ENCODE peak calls at places on chromosomes 1 and 21, in five cellular contexts. One of them, this sample, is unnamed.

GRCh38 chr21:28540514-28540913 is 452.2 kb downstream of the LTN1 start:
- DNase-seq in mesendoderm: no peak
- DNase-seq in H9: no peak
- DNase-seq in IMR-90: peak
- DNase-seq in H1: no peak
- DNase-seq in this sample: no peak

GRCh38 chr21:44010429-44010828 is 1.7 kb upstream of the TRAPPC10 start:
- DNase-seq in IMR-90: no peak
- DNase-seq in mesendoderm: peak
- DNase-seq in H1: peak
- DNase-seq in H9: peak
- DNase-seq in this sample: no peak

GRCh38 chr21:35323947-35324346 is 274.8 kb upstream of the RUNX1 start:
- DNase-seq in mesendoderm: no peak
- DNase-seq in H9: no peak
- DNase-seq in H1: no peak
- DNase-seq in IMR-90: no peak
- DNase-seq in this sample: no peak

GRCh38 chr21:27694667-27695066 is 727.8 kb upstream of the ADAMTS5 start:
- DNase-seq in IMR-90: no peak
- DNase-seq in H1: no peak
- DNase-seq in mesendoderm: peak
- DNase-seq in H9: no peak
- DNase-seq in this sample: no peak

GRCh38 chr1:201015551-201016091 is 7.9 kb downstream of the KIF21B start:
- DNase-seq in H9: no peak
- DNase-seq in IMR-90: peak
- DNase-seq in mesendoderm: peak
- DNase-seq in H1: no peak
- DNase-seq in this sample: no peak

GRCh38 chr1:56901720-56902119 is 47.1 kb downstream of the C8A start:
- DNase-seq in H9: no peak
- DNase-seq in IMR-90: peak
- DNase-seq in mesendoderm: no peak
- DNase-seq in H1: no peak
- DNase-seq in this sample: no peak

GRCh38 chr21:41631564-41632461 is 123.9 kb upstream of the TMPRSS2 start:
- DNase-seq in H9: no peak
- DNase-seq in IMR-90: no peak
- DNase-seq in H1: no peak
- DNase-seq in mesendoderm: no peak
- DNase-seq in this sample: no peak

GRCh38 chr1:208569181-208569580 is 325.0 kb upstream of the PLXNA2 start:
- DNase-seq in IMR-90: no peak
- DNase-seq in mesendoderm: no peak
- DNase-seq in H9: no peak
- DNase-seq in H1: no peak
- DNase-seq in this sample: no peak

GRCh38 chr1:75126611-75127101 is 7.5 kb upstream of the LHX8 start:
- DNase-seq in H9: no peak
- DNase-seq in mesendoderm: no peak
- DNase-seq in IMR-90: no peak
- DNase-seq in H1: no peak
- DNase-seq in this sample: no peak

GRCh38 chr1:62230724-62231123 is 36.1 kb downstream of the L1TD1 start:
- DNase-seq in H1: no peak
- DNase-seq in H9: no peak
- DNase-seq in IMR-90: peak
- DNase-seq in mesendoderm: peak
- DNase-seq in this sample: no peak

GRCh38 chr1:169086603-169087455 is 19.7 kb upstream of the ATP1B1 start:
- DNase-seq in mesendoderm: peak
- DNase-seq in H9: no peak
- DNase-seq in IMR-90: peak
- DNase-seq in H1: no peak
- DNase-seq in this sample: no peak

GRCh38 chr1:196891251-196891650 is 3.4 kb downstream of the CFHR4 start:
- DNase-seq in H1: no peak
- DNase-seq in IMR-90: no peak
- DNase-seq in H9: no peak
- DNase-seq in mesendoderm: no peak
- DNase-seq in this sample: no peak

GRCh38 chr1:17053071-17053684 is 654 bp downstream of the SDHB start:
- DNase-seq in H9: no peak
- DNase-seq in IMR-90: no peak
- DNase-seq in mesendoderm: no peak
- DNase-seq in H1: no peak
- DNase-seq in this sample: no peak

GRCh38 chr1:248618878-248619277 is 16.0 kb downstream of the OR2T11 start:
- DNase-seq in H9: no peak
- DNase-seq in IMR-90: peak
- DNase-seq in mesendoderm: peak
- DNase-seq in H1: no peak
- DNase-seq in this sample: no peak

GRCh38 chr1:154969741-154970452 is 650 bp downstream of the SHC1 start:
- DNase-seq in H1: no peak
- DNase-seq in H9: no peak
- DNase-seq in mesendoderm: no peak
- DNase-seq in IMR-90: no peak
- DNase-seq in this sample: no peak
- H2BK15ac ChIP-seq in H1: no peak
- H2BK15ac ChIP-seq in H9: no peak
- H2BK15ac ChIP-seq in mesendoderm: no peak
- H2BK15ac ChIP-seq in IMR-90: peak
- H2BK15ac ChIP-seq in this sample: peak

DNA sequence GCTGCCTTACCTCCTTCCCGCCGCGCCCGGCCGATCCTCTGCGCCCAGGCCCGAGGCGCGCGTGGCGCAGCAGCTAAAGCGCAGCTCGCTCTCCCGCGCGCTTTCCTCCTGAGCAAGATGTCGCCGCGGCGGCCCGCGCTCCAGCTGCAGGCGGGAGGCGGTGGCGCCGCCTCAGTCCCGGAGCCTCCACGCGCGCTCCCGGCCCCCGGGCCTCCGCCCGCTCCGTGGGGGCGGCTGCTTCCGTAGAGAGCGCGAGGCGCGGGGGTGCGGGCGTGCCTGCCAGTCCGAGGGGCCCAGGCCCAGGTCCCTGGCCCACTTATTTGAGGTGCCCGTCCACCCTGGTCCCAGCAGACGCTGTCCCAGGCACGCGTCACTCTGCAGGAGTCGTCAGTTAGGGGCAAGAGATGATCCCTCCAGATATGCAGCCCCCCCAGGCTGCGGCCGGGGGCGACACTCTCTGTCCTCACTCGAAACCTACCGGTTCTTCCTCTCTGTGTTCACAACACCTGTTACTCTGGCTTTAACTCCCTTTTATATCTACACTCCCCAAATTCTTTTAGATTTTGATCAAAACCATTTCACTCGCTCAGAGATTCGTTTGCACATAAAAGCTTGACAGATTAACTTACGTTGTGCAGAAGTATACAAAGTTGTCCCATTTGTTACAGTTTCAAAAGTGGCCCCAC is at the start of gene CCSAP:
- DNase-seq in H9: peak
- DNase-seq in H1: no peak
- DNase-seq in mesendoderm: peak
- DNase-seq in IMR-90: peak
- DNase-seq in this sample: peak
- H2BK15ac ChIP-seq in H9: no peak
- H2BK15ac ChIP-seq in H1: no peak
- H2BK15ac ChIP-seq in mesendoderm: no peak
- H2BK15ac ChIP-seq in IMR-90: no peak
- H2BK15ac ChIP-seq in this sample: peak

GRCh38 chr21:25561668-25562641 is 45.3 kb downstream of the MRPL39 start:
- DNase-seq in H1: peak
- DNase-seq in mesendoderm: peak
- DNase-seq in IMR-90: peak
- DNase-seq in H9: peak
- DNase-seq in this sample: peak
- H2BK15ac ChIP-seq in H1: no peak
- H2BK15ac ChIP-seq in mesendoderm: no peak
- H2BK15ac ChIP-seq in IMR-90: peak
- H2BK15ac ChIP-seq in H9: no peak
- H2BK15ac ChIP-seq in this sample: no peak

DNA sequence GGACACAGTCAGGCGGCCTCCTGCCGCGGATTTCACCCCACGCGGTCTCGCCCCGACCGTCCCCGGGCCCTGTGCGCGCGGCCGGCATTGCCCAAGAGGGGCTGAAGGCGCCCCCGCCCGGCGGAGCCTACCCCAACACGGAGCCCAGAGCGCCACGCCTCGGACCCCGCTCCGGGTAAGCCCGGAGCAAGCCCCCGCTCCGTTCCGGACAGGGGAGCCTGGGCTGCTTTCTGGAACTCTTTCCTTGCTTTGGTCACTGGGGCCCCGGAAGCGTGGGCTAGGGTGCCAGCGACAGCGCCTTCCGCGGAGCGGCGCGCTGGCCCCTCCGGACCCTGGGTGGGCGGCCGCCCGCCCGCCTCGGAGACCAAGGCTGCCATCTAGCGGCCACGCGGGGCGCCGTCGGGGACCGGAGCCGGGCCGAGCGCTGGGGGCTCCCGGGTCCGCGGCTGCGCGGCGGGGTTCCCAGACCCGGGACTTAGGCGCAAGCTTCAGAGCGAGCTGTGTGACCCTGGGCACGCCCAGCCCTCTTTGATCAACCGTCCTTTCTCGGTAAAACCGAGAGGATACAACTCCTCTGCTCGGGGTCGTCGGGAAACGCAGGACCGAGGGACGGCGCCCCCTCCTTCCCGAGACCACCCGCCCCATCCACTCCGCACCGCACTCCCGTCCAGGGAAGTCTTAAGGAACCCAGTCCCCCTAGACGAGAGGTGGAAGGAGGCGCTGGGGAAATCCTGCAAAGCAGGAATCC is 41.4 kb downstream of the RRAGC start:
- DNase-seq in H9: peak
- DNase-seq in H1: peak
- DNase-seq in IMR-90: no peak
- DNase-seq in mesendoderm: peak
- DNase-seq in this sample: peak
- H2BK15ac ChIP-seq in H9: no peak
- H2BK15ac ChIP-seq in H1: no peak
- H2BK15ac ChIP-seq in IMR-90: no peak
- H2BK15ac ChIP-seq in mesendoderm: peak
- H2BK15ac ChIP-seq in this sample: no peak

GRCh38 chr1:23593042-23593521 is 33.8 kb upstream of the ID3 start:
- DNase-seq in H9: no peak
- DNase-seq in IMR-90: no peak
- DNase-seq in mesendoderm: no peak
- DNase-seq in H1: no peak
- DNase-seq in this sample: no peak
- H2BK15ac ChIP-seq in H9: no peak
- H2BK15ac ChIP-seq in IMR-90: peak
- H2BK15ac ChIP-seq in mesendoderm: no peak
- H2BK15ac ChIP-seq in H1: no peak
- H2BK15ac ChIP-seq in this sample: no peak

This sample was measured in neuronal stem cell.